ENCODE peak calls at places on chromosomes 4 and X, in five cellular contexts. G, C, Z, K and R are unnamed samples.

GRCh38 chr4:48570646-48571220 is 80.7 kb downstream of the ZAR1 start:
- DNase-seq in G (no peak), C (peak; percentile 7), Z (no peak), K (peak; percentile 30), R (no peak)

GRCh38 chrX:107659768-107660167 is 31.5 kb downstream of the PRPS1 start:
- DNase-seq in G (no peak), C (no peak), Z (no peak), K (peak; percentile 58), R (no peak)

GRCh38 chrX:153421856-153422255 is 10.6 kb downstream of the ZFP92 start:
- DNase-seq in G (no peak), C (no peak), Z (no peak), K (peak; percentile 74), R (no peak)

GRCh38 chr4:142840516-142841123 is 5.5 kb downstream of the INPP4B start:
- DNase-seq in G (no peak), C (peak; percentile 33), Z (no peak), K (no peak), R (no peak)

GRCh38 chr4:123616970-123617392 is 220.4 kb downstream of the SPRY1 start:
- DNase-seq in G (no peak), C (no peak), Z (no peak), K (peak; percentile 22), R (peak; percentile 48)

GRCh38 chr4:25799522-25799921 is 63.3 kb downstream of the SEL1L3 start:
- DNase-seq in G (peak; percentile 29), C (no peak), Z (no peak), K (no peak), R (no peak)

GRCh38 chr4:136713140-136713539 is 819.2 kb downstream of the PCDH18 start:
- DNase-seq in G (no peak), C (peak; percentile 24), Z (no peak), K (peak; percentile 31), R (no peak)

GRCh38 chrX:71282514-71283408 is 674 bp upstream of the NONO start:
- DNase-seq in G (no peak), C (no peak), Z (no peak), K (peak; percentile 8), R (no peak)

GRCh38 chrX:105228602-105229001 is 8.1 kb upstream of the TEX13A start:
- DNase-seq in G (no peak), C (no peak), Z (no peak), K (no peak), R (no peak)

GRCh38 chrX:107684956-107685385 is 56.7 kb downstream of the PRPS1 start:
- DNase-seq in G (peak; percentile 85), C (no peak), Z (peak; percentile 32), K (no peak), R (no peak)

GRCh38 chrX:140764401-140764919 is 54.9 kb downstream of the LINC00632 start:
- DNase-seq in G (peak; percentile 86), C (peak; percentile 18), Z (no peak), K (no peak), R (no peak)

GRCh38 chr4:63566658-63567057 is 842.6 kb downstream of the TECRL start:
- DNase-seq in G (peak; percentile 47), C (no peak), Z (no peak), K (no peak), R (no peak)

GRCh38 chr4:48141048-48141447 is 7.0 kb upstream of the TXK start:
- DNase-seq in G (no peak), C (peak; percentile 8), Z (no peak), K (no peak), R (no peak)

GRCh38 chrX:44101300-44101699 is 128.1 kb upstream of the NDP start:
- DNase-seq in G (no peak), C (no peak), Z (no peak), K (no peak), R (no peak)

GRCh38 chrX:53356186-53356585 is 66.3 kb downstream of the SMC1A start:
- DNase-seq in G (peak; percentile 60), C (no peak), Z (no peak), K (peak; percentile 9), R (no peak)

GRCh38 chr4:9825049-9825448 is 43.6 kb downstream of the DRD5 start:
- DNase-seq in G (no peak), C (no peak), Z (no peak), K (no peak), R (no peak)

GRCh38 chrX:53294024-53294648 is 12.8 kb upstream of the IQSEC2 start:
- DNase-seq in G (no peak), C (no peak), Z (no peak), K (peak; percentile 78), R (no peak)

GRCh38 chr4:154559141-154559841 is 3.5 kb upstream of the FGB start:
- DNase-seq in G (peak; percentile 72), C (no peak), Z (no peak), K (peak; percentile 47), R (no peak)

GRCh38 chrX:136694491-136695087 is 46.6 kb downstream of the CD40LG start:
- DNase-seq in G (peak; percentile 50), C (no peak), Z (no peak), K (peak; percentile 80), R (no peak)

GRCh38 chr4:38141808-38142500 is 181.8 kb downstream of the PTTG2 start:
- DNase-seq in G (no peak), C (no peak), Z (no peak), K (peak; percentile 91), R (no peak)

GRCh38 chr4:110344165-110344564 is 131.8 kb upstream of the ENPEP start:
- DNase-seq in G (peak; percentile 72), C (no peak), Z (no peak), K (no peak), R (no peak)

GRCh38 chr4:135515295-135515694 is 1313.7 kb upstream of the PABPC4L start:
- DNase-seq in G (no peak), C (no peak), Z (no peak), K (no peak), R (no peak)

GRCh38 chr4:7336732-7337131 is 98.0 kb downstream of the PSAPL1 start:
- DNase-seq in G (no peak), C (no peak), Z (no peak), K (peak; percentile 45), R (no peak)

GRCh38 chr4:69984030-69984443 is 11.7 kb upstream of the STATH start:
- DNase-seq in G (no peak), C (no peak), Z (no peak), K (no peak), R (peak; percentile 10)

GRCh38 chr4:38728651-38729141 is 54.1 kb downstream of the TLR10 start:
- DNase-seq in G (peak; percentile 80), C (no peak), Z (no peak), K (no peak), R (no peak)

GRCh38 chrX:154751121-154751668 is 318 bp upstream of the GAB3 start:
- DNase-seq in G (peak; percentile 46), C (no peak), Z (no peak), K (no peak), R (no peak)

GRCh38 chr4:140243345-140243753 is 89.4 kb upstream of the MAML3 start:
- DNase-seq in G (no peak), C (no peak), Z (no peak), K (no peak), R (no peak)

GRCh38 chrX:55135171-55135570 is 46.4 kb downstream of the PAGE2 start:
- DNase-seq in G (peak; percentile 54), C (no peak), Z (no peak), K (no peak), R (peak; percentile 37)

GRCh38 chrX:65545456-65545855 is 10.9 kb upstream of the LAS1L start:
- DNase-seq in G (no peak), C (no peak), Z (no peak), K (no peak), R (no peak)
- H3K27me3 ChIP-seq in G (no peaks in the 10 kb centered on the region), C (peaks cover 2% of the 10 kb centered on the region), Z (no peaks in the 10 kb centered on the region), K (peaks cover 6% of the 10 kb centered on the region), R (no peaks in the 10 kb centered on the region)

DNA sequence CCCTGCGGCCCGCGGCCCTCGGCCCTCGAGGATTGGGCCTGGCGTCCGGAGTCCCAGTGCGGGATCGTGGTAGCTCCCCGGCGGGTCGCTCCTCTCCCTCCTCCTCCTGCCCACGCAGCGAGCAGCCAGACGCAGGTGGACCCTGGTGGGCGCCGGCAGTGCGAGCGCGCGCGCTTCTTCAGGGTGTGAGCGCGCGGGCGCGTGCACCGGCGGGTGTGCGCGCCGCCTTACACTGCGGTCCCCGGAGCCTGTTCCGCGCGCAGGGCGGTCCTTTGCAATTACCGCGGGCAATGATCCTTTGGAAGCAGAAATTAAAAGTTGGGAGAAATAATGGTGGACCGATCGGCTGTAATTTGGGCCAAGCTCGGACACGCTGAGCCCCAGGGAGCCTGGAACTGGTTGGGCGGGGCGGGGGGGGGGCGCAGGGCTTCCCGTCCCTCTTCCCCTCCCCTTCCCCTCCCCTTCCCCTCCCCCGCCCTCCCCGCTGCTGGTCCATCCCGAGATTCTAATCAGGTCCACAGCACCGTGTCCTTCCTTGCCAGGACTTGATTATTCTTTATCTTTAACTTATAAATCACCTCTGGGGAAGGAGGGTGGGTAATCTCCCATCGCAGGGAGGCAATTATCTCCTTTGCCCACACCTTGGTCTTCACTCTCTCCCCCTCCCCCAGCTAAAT is 1.6 kb upstream of the NKX1-1 start:
- DNase-seq in G (peak; percentile 48), C (no peak), Z (no peak), K (peak; percentile 83), R (peak; percentile 13)
- H3K27me3 ChIP-seq in G (peaks cover 100% of the 10 kb centered on the region), C (peaks cover 58% of the 10 kb centered on the region), Z (peaks cover 41% of the 10 kb centered on the region), K (peaks cover 51% of the 10 kb centered on the region), R (peaks cover 94% of the 10 kb centered on the region)

GRCh38 chr4:93832097-93832496 is 3.5 kb downstream of the ATOH1 start:
- DNase-seq in G (peak; percentile 64), C (no peak), Z (no peak), K (no peak), R (no peak)
- H3K27me3 ChIP-seq in G (peaks cover 98% of the 10 kb centered on the region), C (peaks cover 68% of the 10 kb centered on the region), Z (peaks cover 42% of the 10 kb centered on the region), K (peaks cover 66% of the 10 kb centered on the region), R (peaks cover 77% of the 10 kb centered on the region)

DNA sequence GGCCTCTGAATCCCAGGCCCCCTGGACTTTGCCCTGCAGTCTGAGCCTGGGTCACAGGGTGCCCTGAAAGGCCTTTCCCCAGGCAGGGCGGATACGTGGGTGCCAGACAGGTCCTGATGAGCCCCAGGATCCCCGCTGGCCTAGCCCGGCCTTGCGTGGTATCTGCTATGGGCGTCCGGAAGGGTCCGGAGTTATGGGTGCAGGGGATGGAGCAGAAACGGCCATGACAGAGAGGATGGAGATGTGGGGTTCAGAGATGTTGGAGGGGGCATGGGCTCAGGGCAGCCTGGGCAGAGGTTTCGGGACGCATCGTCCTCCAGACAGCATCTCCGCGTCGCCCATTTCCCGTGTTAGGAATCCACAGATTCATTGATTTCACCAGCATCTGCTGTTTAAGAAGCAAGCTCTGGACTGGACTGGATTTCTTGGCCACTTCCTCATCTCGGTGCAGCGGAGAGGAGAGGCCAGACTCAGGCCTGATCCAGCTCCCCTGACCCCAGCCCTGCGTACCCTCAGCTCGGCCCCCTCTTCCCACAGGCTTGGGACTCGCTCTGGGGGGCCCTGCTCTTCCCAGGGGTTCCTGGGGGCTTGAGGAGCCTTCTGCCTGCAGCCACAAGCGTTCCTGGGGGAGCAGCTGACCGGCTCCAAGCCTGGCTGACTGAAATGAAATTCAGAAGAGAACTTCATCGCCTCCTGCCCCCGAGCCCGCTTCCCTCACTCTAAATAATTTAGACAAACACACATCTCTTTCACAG is 86.9 kb upstream of the ADRA2C start:
- DNase-seq in G (peak; percentile 44), C (no peak), Z (no peak), K (no peak), R (peak; percentile 31)
- H3K27me3 ChIP-seq in G (no peaks in the 10 kb centered on the region), C (peaks cover 12% of the 10 kb centered on the region), Z (no peaks in the 10 kb centered on the region), K (peaks cover 20% of the 10 kb centered on the region), R (no peaks in the 10 kb centered on the region)

GRCh38 chrX:49058794-49059193 is at the start of gene CCDC120:
- DNase-seq in G (peak; percentile 76), C (no peak), Z (no peak), K (peak; percentile 46), R (no peak)
- H3K27me3 ChIP-seq in G (no peaks in the 10 kb centered on the region), C (no peaks in the 10 kb centered on the region), Z (no peaks in the 10 kb centered on the region), K (no peaks in the 10 kb centered on the region), R (no peaks in the 10 kb centered on the region)